ENCODE peak calls at places on chromosomes 12 and 14, in five cellular contexts. C is neuronal stem cell, M is IMR-90, X is H1, L is H9. I is an unnamed sample.

GRCh38 chr12:60836651-60837050 is 1240.8 kb downstream of the SLC16A7 start:
- DNase-seq in C (no peak), M (no peak), X (no peak), L (no peak), I (no peak)

GRCh38 chr12:14332482-14332881 is 33.0 kb upstream of the ATF7IP start:
- DNase-seq in C (no peak), M (no peak), X (no peak), L (no peak), I (no peak)

GRCh38 chr12:125185740-125186470 is 120.7 kb downstream of the AACS start:
- DNase-seq in C (peak; percentile 88), M (peak; percentile 44), X (no peak), L (peak; percentile 96), I (peak; percentile 67)

GRCh38 chr14:68369289-68369925 is 423.5 kb downstream of the ZFP36L1 start:
- DNase-seq in C (no peak), M (no peak), X (no peak), L (no peak), I (no peak)

GRCh38 chr12:44372259-44372658 is 503.9 kb downstream of the NELL2 start:
- DNase-seq in C (no peak), M (peak; percentile 60), X (no peak), L (no peak), I (peak; percentile 27)

GRCh38 chr12:119869720-119870119 is 7.4 kb downstream of the CIT start:
- DNase-seq in C (no peak), M (peak; percentile 96), X (no peak), L (no peak), I (peak; percentile 64)

GRCh38 chr14:75132374-75133086 is 5.7 kb upstream of the NEK9 start:
- DNase-seq in C (peak; percentile 75), M (peak; percentile 74), X (no peak), L (peak; percentile 43), I (peak; percentile 86)

GRCh38 chr12:110684322-110684836 is 4.5 kb downstream of the HVCN1 start:
- DNase-seq in C (no peak), M (peak; percentile 64), X (no peak), L (no peak), I (no peak)

GRCh38 chr12:107337354-107338095 is 244.2 kb upstream of the CRY1 start:
- DNase-seq in C (no peak), M (peak; percentile 79), X (no peak), L (no peak), I (no peak)

GRCh38 chr12:93571854-93572711 is at the start of gene SOCS2:
- DNase-seq in C (peak; percentile 56), M (peak; percentile 21), X (no peak), L (peak; percentile 69), I (peak; percentile 38)

GRCh38 chr12:130401703-130402102 is 64.0 kb downstream of the PIWIL1 start:
- DNase-seq in C (peak; percentile 17), M (no peak), X (no peak), L (no peak), I (no peak)

GRCh38 chr12:80946591-80946990 is 8.9 kb upstream of the LIN7A start:
- DNase-seq in C (no peak), M (peak; percentile 32), X (no peak), L (no peak), I (no peak)

GRCh38 chr12:77615331-77615730 is 215.4 kb upstream of the NAV3 start:
- DNase-seq in C (no peak), M (no peak), X (no peak), L (peak; percentile 35), I (no peak)

GRCh38 chr14:93337884-93338283 is 5.0 kb upstream of the BTBD7 start:
- DNase-seq in C (no peak), M (no peak), X (no peak), L (no peak), I (no peak)

GRCh38 chr12:75725505-75726120 is 214.2 kb upstream of the KRR1 start:
- DNase-seq in C (no peak), M (peak; percentile 74), X (no peak), L (no peak), I (peak; percentile 73)

GRCh38 chr14:77236814-77237213 is 34.2 kb downstream of the NGB start:
- DNase-seq in C (no peak), M (no peak), X (no peak), L (no peak), I (no peak)

GRCh38 chr14:23005861-23006534 is 3.9 kb downstream of the C14orf93 start:
- DNase-seq in C (no peak), M (peak; percentile 40), X (no peak), L (no peak), I (no peak)

GRCh38 chr14:77248666-77249065 is 22.3 kb downstream of the NGB start:
- DNase-seq in C (no peak), M (peak; percentile 16), X (no peak), L (no peak), I (no peak)

GRCh38 chr12:77213316-77213715 is 147.9 kb upstream of the E2F7 start:
- DNase-seq in C (no peak), M (no peak), X (no peak), L (no peak), I (no peak)

GRCh38 chr14:92456215-92457017 is 57.2 kb upstream of the RIN3 start:
- DNase-seq in C (peak; percentile 48), M (peak; percentile 70), X (peak; percentile 51), L (peak; percentile 83), I (peak; percentile 74)

GRCh38 chr14:93035917-93036651 is 79.6 kb downstream of the ITPK1 start:
- DNase-seq in C (peak; percentile 45), M (no peak), X (no peak), L (no peak), I (no peak)

GRCh38 chr14:28321475-28322244 is 444.9 kb upstream of the FOXG1 start:
- DNase-seq in C (no peak), M (no peak), X (no peak), L (no peak), I (no peak)

GRCh38 chr14:101371691-101372493 is 189.4 kb upstream of the DIO3 start:
- DNase-seq in C (no peak), M (no peak), X (no peak), L (no peak), I (no peak)

GRCh38 chr14:36664322-36665193 is 2.9 kb downstream of the PAX9 start:
- DNase-seq in C (no peak), M (no peak), X (no peak), L (no peak), I (no peak)

GRCh38 chr12:52164624-52165023 is 27.2 kb downstream of the KRT80 start:
- DNase-seq in C (no peak), M (peak; percentile 47), X (no peak), L (no peak), I (no peak)
- H3K14ac ChIP-seq in C (peak overlapping the region; percentile 5), M (no peak overlapping the region), X (no peak overlapping the region), L (no peak overlapping the region), I (no peak overlapping the region)

DNA sequence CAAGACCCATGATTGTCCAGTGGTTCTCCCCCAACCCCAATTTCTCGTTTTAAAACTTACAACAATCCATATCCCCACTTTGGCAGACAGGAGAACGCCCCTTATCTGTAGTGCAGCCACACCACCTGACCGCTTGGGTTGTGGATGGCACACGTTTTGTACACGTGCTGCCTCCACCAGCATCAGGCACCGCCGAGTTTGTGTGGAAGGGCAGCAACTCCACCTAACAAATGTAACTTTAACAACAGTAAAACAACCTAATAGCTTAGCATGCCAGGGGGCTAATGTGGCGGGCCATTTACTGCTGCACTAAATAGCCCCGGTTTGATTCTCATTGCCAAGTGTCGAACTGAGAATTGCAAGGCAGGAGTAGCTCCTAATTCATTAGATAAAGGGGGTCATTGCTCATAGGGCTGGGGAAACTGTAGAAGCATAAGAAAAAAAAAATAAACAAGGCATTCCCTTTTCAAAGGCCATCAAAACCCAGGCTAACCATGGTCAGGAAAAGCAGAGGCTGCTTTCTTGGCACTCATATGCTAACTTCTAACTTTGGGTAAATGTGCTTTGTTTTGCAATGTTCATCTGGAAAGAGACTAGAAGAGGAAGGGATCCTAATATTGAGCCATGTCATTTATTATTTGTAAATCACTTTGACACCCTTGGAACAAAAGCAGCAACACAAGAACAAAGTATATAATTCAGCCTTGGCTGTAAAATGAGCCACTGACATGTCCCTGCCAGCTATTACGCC is 279.7 kb upstream of the SOX5 start:
- DNase-seq in C (no peak), M (peak; percentile 28), X (no peak), L (no peak), I (no peak)
- H2BK15ac ChIP-seq in C (no peak overlapping the region), M (peak overlapping the region; percentile 4), X (no peak overlapping the region), L (no peak overlapping the region), I (no peak overlapping the region)

GRCh38 chr12:48004039-48004940 is at the start of gene COL2A1:
- DNase-seq in C (peak; percentile 96), M (peak; percentile 12), X (no peak), L (peak; percentile 90), I (peak; percentile 40)

GRCh38 chr12:48007206-48007605 is 2.9 kb upstream of the COL2A1 start:
- DNase-seq in C (no peak), M (no peak), X (no peak), L (no peak), I (no peak)

GRCh38 chr12:48005750-48006021 is 1.4 kb upstream of the COL2A1 start:
- DNase-seq in C (no peak), M (no peak), X (no peak), L (no peak), I (no peak)

GRCh38 chr12:48003226-48004038 is 844 bp downstream of the COL2A1 start:
- DNase-seq in C (peak; percentile 50), M (no peak), X (no peak), L (peak; percentile 49), I (peak; percentile 10)

DNA sequence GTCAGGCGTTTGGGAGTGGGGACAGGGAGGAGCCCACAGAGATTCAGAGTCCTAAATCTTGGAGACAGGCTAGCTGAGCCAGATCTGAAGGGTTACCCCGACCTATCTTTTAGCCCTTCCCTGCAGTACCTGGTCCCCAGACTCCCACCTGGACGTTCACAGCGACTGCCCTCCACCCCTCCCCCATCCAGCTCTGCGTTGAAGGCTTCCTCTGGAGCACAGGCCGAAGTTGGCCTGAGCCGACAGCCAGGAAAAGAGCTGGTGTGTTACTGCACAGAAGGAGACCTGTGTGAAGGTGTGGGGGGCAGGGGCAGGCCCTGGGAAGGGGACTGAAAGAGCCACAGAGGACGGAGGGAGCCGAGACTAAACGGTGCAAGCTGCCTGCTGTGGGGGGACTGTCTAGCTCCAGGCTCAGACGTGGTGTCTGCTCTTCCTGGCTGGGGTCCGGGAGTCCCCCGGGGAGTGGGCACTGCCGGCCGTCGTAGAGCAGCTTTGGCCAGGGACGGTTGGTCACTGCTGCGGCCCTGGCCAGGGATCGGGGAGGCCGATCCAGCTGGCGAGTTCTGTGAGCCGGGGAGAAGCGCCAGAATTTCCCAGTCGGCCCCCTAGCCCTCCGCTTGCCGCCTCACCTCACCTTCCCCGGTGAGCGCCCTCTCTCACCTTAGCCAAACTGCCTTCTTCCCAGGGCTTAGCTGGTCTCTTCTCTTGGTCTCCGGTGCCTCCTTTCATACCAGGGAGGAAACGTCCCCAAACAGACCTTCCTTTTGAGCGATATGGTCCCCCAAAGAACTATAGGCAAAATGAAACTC is 869 bp upstream of the COL2A1 start:
- DNase-seq in C (no peak), M (no peak), X (no peak), L (peak; percentile 82), I (no peak)
- H3K14ac ChIP-seq in C (no peak overlapping the region), M (no peak overlapping the region), X (no peak overlapping the region), L (peak overlapping the region; percentile 9), I (peak overlapping the region; percentile 67)

DNA sequence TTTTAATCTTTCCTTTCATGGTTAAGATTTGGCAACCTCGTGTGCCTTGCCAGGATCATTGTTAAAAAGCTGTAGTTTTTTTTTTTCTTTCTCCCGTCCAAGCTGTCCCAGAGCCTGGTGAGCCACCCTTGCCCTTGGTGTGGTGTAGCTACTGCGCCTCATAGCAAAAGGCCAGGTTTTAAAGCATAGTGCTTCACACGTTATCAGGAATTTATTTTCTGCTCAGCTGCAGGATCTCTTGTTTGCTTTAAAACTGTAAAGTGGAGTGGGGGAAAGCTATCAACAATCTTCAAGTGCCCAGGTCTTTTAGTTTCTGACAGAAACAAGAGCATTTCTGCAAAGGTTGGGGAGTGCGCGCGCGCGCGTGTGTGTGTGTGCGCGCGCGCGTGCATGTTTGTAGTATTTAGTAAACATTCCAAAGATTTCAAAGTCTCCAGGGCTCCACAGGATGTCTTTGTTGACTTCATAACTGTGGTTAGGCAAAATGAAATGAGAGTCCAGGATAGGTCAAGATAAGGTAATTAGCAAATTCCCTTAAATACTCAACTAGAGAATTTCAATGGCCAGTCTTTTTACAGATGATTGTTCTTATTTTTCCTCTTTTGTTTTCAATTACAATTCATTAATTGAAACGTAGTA is 45.5 kb downstream of the EML1 start:
- DNase-seq in C (peak; percentile 81), M (peak; percentile 59), X (no peak), L (peak; percentile 59), I (peak; percentile 36)
- H2BK15ac ChIP-seq in C (no peak overlapping the region), M (peak overlapping the region; percentile 60), X (no peak overlapping the region), L (no peak overlapping the region), I (no peak overlapping the region)